ENCODE peak calls at places on chromosomes 16 and 17, in ten cellular contexts. E is left ventricle myocardium inferior, A is transverse colon, P is A549, C is epithelial cell of esophagus, S is GM06990, Y is neural crest cell, N is BE2C, O is HFF-Myc, G is WTC11. H is an unnamed sample.

GRCh38 chr17:11639736-11640510 is 41.7 kb downstream of the DNAH9 start:
- DNase-seq in E (no peak), A (no peak), P (no peak), C (no peak), S (no peak), Y (no peak), N (no peak), O (no peak), G (no peak), H (no peak)

GRCh38 chr17:38538906-38539305 is 66.8 kb downstream of the SRCIN1 start:
- DNase-seq in E (no peak), A (no peak), P (no peak), C (no peak), S (no peak), Y (no peak), N (no peak), O (no peak), G (no peak), H (no peak)

GRCh38 chr17:19017804-19018599 is 13.4 kb upstream of the FAM83G start:
- DNase-seq in E (no peak), A (peak; percentile 35), P (no peak), C (no peak), S (no peak), Y (no peak), N (no peak), O (no peak), G (no peak), H (no peak)

GRCh38 chr17:7651097-7651958 is 602 bp downstream of the ATP1B2 start:
- DNase-seq in E (no peak), A (no peak), P (no peak), C (no peak), S (no peak), Y (no peak), N (no peak), O (no peak), G (peak; percentile 43), H (no peak)

GRCh38 chr17:6843241-6843890 is 11.8 kb upstream of the TEKT1 start:
- DNase-seq in E (no peak), A (no peak), P (no peak), C (peak; percentile 73), S (no peak), Y (no peak), N (no peak), O (peak; percentile 16), G (no peak), H (peak; percentile 15)

GRCh38 chr16:85514601-85515318 is 98.4 kb upstream of the GSE1 start:
- DNase-seq in E (peak; percentile 57), A (peak; percentile 56), P (peak; percentile 95), C (peak; percentile 94), S (no peak), Y (no peak), N (peak; percentile 80), O (peak; percentile 72), G (no peak), H (peak; percentile 85)

GRCh38 chr16:3607161-3607560 is 4.2 kb downstream of the SLX4 start:
- DNase-seq in E (no peak), A (no peak), P (no peak), C (no peak), S (no peak), Y (no peak), N (no peak), O (no peak), G (no peak), H (no peak)

GRCh38 chr16:85762970-85763369 is 12.1 kb upstream of the C16orf74 start:
- DNase-seq in E (no peak), A (no peak), P (no peak), C (no peak), S (no peak), Y (no peak), N (no peak), O (no peak), G (no peak), H (no peak)

GRCh38 chr17:74085434-74085833 is 118.0 kb upstream of the RPL38 start:
- DNase-seq in E (no peak), A (no peak), P (no peak), C (no peak), S (no peak), Y (no peak), N (no peak), O (no peak), G (peak; percentile 52), H (no peak)

GRCh38 chr17:13931111-13931526 is 138.2 kb upstream of the COX10 start:
- DNase-seq in E (no peak), A (peak; percentile 12), P (no peak), C (no peak), S (no peak), Y (no peak), N (no peak), O (peak; percentile 59), G (no peak), H (peak; percentile 38)

GRCh38 chr16:77238593-77238992 is 39.4 kb downstream of the SYCE1L start:
- DNase-seq in E (no peak), A (no peak), P (no peak), C (peak; percentile 49), S (no peak), Y (no peak), N (no peak), O (no peak), G (no peak), H (no peak)

GRCh38 chr17:80790021-80790765 is 201.4 kb upstream of the CHMP6 start:
- DNase-seq in E (no peak), A (no peak), P (no peak), C (no peak), S (peak; percentile 65), Y (no peak), N (peak; percentile 54), O (no peak), G (no peak), H (no peak)

GRCh38 chr17:81652901-81653771 is 3.2 kb downstream of the PDE6G start:
- DNase-seq in E (no peak), A (no peak), P (no peak), C (no peak), S (no peak), Y (no peak), N (no peak), O (no peak), G (peak; percentile 58), H (no peak)

GRCh38 chr17:40532520-40533253 is 31.3 kb upstream of the TNS4 start:
- DNase-seq in E (no peak), A (no peak), P (no peak), C (no peak), S (no peak), Y (no peak), N (no peak), O (no peak), G (peak; percentile 0), H (no peak)

GRCh38 chr17:1067282-1067956 is 70.5 kb downstream of the TIMM22 start:
- DNase-seq in E (peak; percentile 40), A (no peak), P (peak; percentile 39), C (peak; percentile 96), S (no peak), Y (no peak), N (no peak), O (no peak), G (no peak), H (no peak)

GRCh38 chr16:426906-427249 is 1.4 kb downstream of the RAB11FIP3 start:
- DNase-seq in E (no peak), A (no peak), P (no peak), C (no peak), S (no peak), Y (no peak), N (no peak), O (no peak), G (no peak), H (no peak)

GRCh38 chr17:46150216-46150963 is 42.8 kb downstream of the KANSL1 start:
- DNase-seq in E (no peak), A (no peak), P (no peak), C (no peak), S (no peak), Y (no peak), N (no peak), O (no peak), G (no peak), H (no peak)

GRCh38 chr16:73219176-73219575 is 171.2 kb upstream of the ZFHX3 start:
- DNase-seq in E (no peak), A (no peak), P (no peak), C (no peak), S (no peak), Y (no peak), N (no peak), O (no peak), G (no peak), H (no peak)
- TF ChIP-seq CTCF in E (no peak), A (no peak), P (no peak), C (no peak), S (no peak), Y (peak; percentile 38), N (peak; percentile 24), O (peak; percentile 17), G (no peak), H (no peak)

GRCh38 chr16:56643080-56643778 is 4.8 kb downstream of the MT1A start:
- DNase-seq in E (peak; percentile 66), A (peak; percentile 89), P (peak; percentile 80), C (peak; percentile 66), S (peak; percentile 37), Y (no peak), N (peak; percentile 69), O (no peak), G (peak; percentile 63), H (no peak)
- TF ChIP-seq CTCF in E (peak; percentile 54), A (peak; percentile 43), P (peak; percentile 51), C (peak; percentile 34), S (peak; percentile 32), Y (peak; percentile 35), N (peak; percentile 41), O (no peak), G (no peak), H (peak; percentile 25)

GRCh38 chr16:1786242-1787055 is 3.7 kb downstream of the NUBP2 start:
- DNase-seq in E (peak; percentile 13), A (no peak), P (no peak), C (no peak), S (peak; percentile 15), Y (no peak), N (no peak), O (no peak), G (peak; percentile 56), H (no peak)
- TF ChIP-seq CTCF in E (no peak), A (no peak), P (no peak), C (no peak), S (no peak), Y (no peak), N (no peak), O (no peak), G (no peak), H (no peak)

GRCh38 chr16:27270389-27270788 is 1.8 kb upstream of the NSMCE1 start:
- DNase-seq in E (no peak), A (no peak), P (no peak), C (no peak), S (no peak), Y (no peak), N (no peak), O (no peak), G (no peak), H (no peak)

GRCh38 chr16:27272076-27272475 is 3.5 kb upstream of the NSMCE1 start:
- DNase-seq in E (no peak), A (no peak), P (no peak), C (no peak), S (no peak), Y (no peak), N (no peak), O (no peak), G (no peak), H (no peak)

GRCh38 chr16:27273330-27273669 is 4.7 kb upstream of the NSMCE1 start:
- DNase-seq in E (no peak), A (no peak), P (no peak), C (no peak), S (no peak), Y (no peak), N (no peak), O (no peak), G (no peak), H (no peak)

GRCh38 chr16:27275394-27275793 is 6.8 kb upstream of the NSMCE1 start:
- DNase-seq in E (no peak), A (no peak), P (no peak), C (no peak), S (no peak), Y (no peak), N (no peak), O (no peak), G (no peak), H (no peak)

GRCh38 chr16:27273670-27274522 is 5.3 kb upstream of the NSMCE1 start:
- DNase-seq in E (no peak), A (peak; percentile 41), P (peak; percentile 71), C (no peak), S (no peak), Y (no peak), N (no peak), O (no peak), G (no peak), H (no peak)
- TF ChIP-seq CTCF in E (no peak), A (peak; percentile 16), P (no peak), C (no peak), S (no peak), Y (no peak), N (no peak), O (no peak), G (no peak), H (no peak)

H was measured in AG09319.